ENCODE peak calls at places on chromosome 4, in four cellular contexts. C, I, O and Z are unnamed samples.

GRCh38 chr4:95255396-95256107 is 293.2 kb downstream of the UNC5C start:
- DNase-seq in C (no peak), I (peak), O (no peak), Z (no peak)

GRCh38 chr4:150126201-150126879 is 48.1 kb downstream of the DCLK2 start:
- DNase-seq in C (no peak), I (no peak), O (no peak), Z (no peak)

GRCh38 chr4:87118826-87119225 is 101.6 kb downstream of the KLHL8 start:
- DNase-seq in C (no peak), I (no peak), O (no peak), Z (no peak)

GRCh38 chr4:119184128-119184527 is 28.4 kb upstream of the USP53 start:
- DNase-seq in C (no peak), I (no peak), O (no peak), Z (no peak)

GRCh38 chr4:186204103-186204559 is 12.8 kb downstream of the CYP4V2 start:
- DNase-seq in C (no peak), I (peak), O (no peak), Z (no peak)

GRCh38 chr4:101670897-101671296 is 119.6 kb upstream of the BANK1 start:
- DNase-seq in C (no peak), I (no peak), O (no peak), Z (no peak)

GRCh38 chr4:71130827-71131603 is 137.6 kb downstream of the DCK start:
- DNase-seq in C (peak), I (no peak), O (no peak), Z (no peak)

GRCh38 chr4:118173956-118174355 is 139.7 kb downstream of the NDST3 start:
- DNase-seq in C (no peak), I (no peak), O (no peak), Z (no peak)

GRCh38 chr4:3655485-3656429 is 110.4 kb upstream of the ADRA2C start:
- DNase-seq in C (no peak), I (no peak), O (no peak), Z (no peak)

GRCh38 chr4:85398276-85398675 is 76.7 kb upstream of the ARHGAP24 start:
- DNase-seq in C (no peak), I (no peak), O (no peak), Z (no peak)

GRCh38 chr4:186104895-186105720 is 604 bp downstream of the FAM149A start:
- DNase-seq in C (no peak), I (no peak), O (no peak), Z (no peak)

GRCh38 chr4:91989914-91990313 is 313.9 kb upstream of the GRID2 start:
- DNase-seq in C (no peak), I (no peak), O (no peak), Z (no peak)

GRCh38 chr4:93031431-93032098 is 727.8 kb downstream of the GRID2 start:
- DNase-seq in C (no peak), I (no peak), O (no peak), Z (no peak)

GRCh38 chr4:147041376-147041775 is 95.7 kb upstream of the TTC29 start:
- DNase-seq in C (no peak), I (no peak), O (no peak), Z (no peak)

GRCh38 chr4:19983072-19983471 is 268.6 kb upstream of the SLIT2 start:
- DNase-seq in C (no peak), I (no peak), O (no peak), Z (no peak)

GRCh38 chr4:170089274-170089742 is 448 bp downstream of the AADAT start:
- DNase-seq in C (peak), I (no peak), O (peak), Z (no peak)

GRCh38 chr4:6918345-6918744 is 8.7 kb downstream of the TBC1D14 start:
- DNase-seq in C (no peak), I (no peak), O (no peak), Z (no peak)

GRCh38 chr4:112897548-112897947 is 151.9 kb upstream of the ANK2 start:
- DNase-seq in C (no peak), I (no peak), O (peak), Z (no peak)

GRCh38 chr4:150123982-150124670 is 45.9 kb downstream of the DCLK2 start:
- DNase-seq in C (no peak), I (no peak), O (no peak), Z (no peak)

GRCh38 chr4:122665148-122665547 is 44.3 kb upstream of the IL21 start:
- DNase-seq in C (no peak), I (no peak), O (no peak), Z (no peak)

GRCh38 chr4:115454228-115454627 is 340.8 kb upstream of the NDST4 start:
- DNase-seq in C (no peak), I (no peak), O (no peak), Z (no peak)

GRCh38 chr4:27702710-27703431 is 842.2 kb downstream of the STIM2 start:
- DNase-seq in C (no peak), I (no peak), O (peak), Z (no peak)

GRCh38 chr4:94757192-94758140 is at the start of gene BMPR1B:
- DNase-seq in C (no peak), I (no peak), O (no peak), Z (no peak)

GRCh38 chr4:149754526-149754925 is 61.1 kb downstream of the IQCM start:
- DNase-seq in C (no peak), I (no peak), O (no peak), Z (no peak)

GRCh38 chr4:159765402-159765801 is 662.5 kb downstream of the RAPGEF2 start:
- DNase-seq in C (no peak), I (no peak), O (no peak), Z (no peak)

GRCh38 chr4:169810325-169811323 is 52.9 kb upstream of the HPF1 start:
- DNase-seq in C (peak), I (peak), O (peak), Z (peak)

GRCh38 chr4:156999175-156999517 is 27.5 kb upstream of the PDGFC start:
- DNase-seq in C (peak), I (no peak), O (peak), Z (no peak)

GRCh38 chr4:77586953-77587383 is 18.7 kb upstream of the CXCL13 start:
- DNase-seq in C (no peak), I (no peak), O (no peak), Z (peak)

GRCh38 chr4:122762520-122762919 is 30.0 kb downstream of the BBS12 start:
- DNase-seq in C (no peak), I (no peak), O (peak), Z (no peak)

GRCh38 chr4:23957465-23957864 is 67.6 kb upstream of the PPARGC1A start:
- DNase-seq in C (no peak), I (no peak), O (no peak), Z (no peak)

GRCh38 chr4:120921456-120922389 is 803 bp downstream of the PRDM5 start:
- DNase-seq in C (peak), I (no peak), O (no peak), Z (no peak)

GRCh38 chr4:108465886-108466491 is 154.4 kb upstream of the RPL34 start:
- DNase-seq in C (no peak), I (no peak), O (no peak), Z (no peak)

GRCh38 chr4:121666091-121666679 is 30.6 kb downstream of the ANXA5 start:
- DNase-seq in C (no peak), I (no peak), O (no peak), Z (no peak)

GRCh38 chr4:158033416-158033863 is 139.4 kb downstream of the GASK1B start:
- DNase-seq in C (no peak), I (no peak), O (peak), Z (no peak)

GRCh38 chr4:20844311-20844710 is 144.1 kb downstream of the PACRGL start:
- DNase-seq in C (no peak), I (no peak), O (no peak), Z (no peak)

GRCh38 chr4:107862658-107863057 is 37.9 kb downstream of the SGMS2 start:
- DNase-seq in C (peak), I (no peak), O (peak), Z (no peak)

GRCh38 chr4:148542922-148543623 is 100.9 kb upstream of the NR3C2 start:
- DNase-seq in C (no peak), I (no peak), O (no peak), Z (no peak)

GRCh38 chr4:185394568-185395254 is 1.0 kb downstream of the LRP2BP start:
- DNase-seq in C (no peak), I (no peak), O (no peak), Z (no peak)

GRCh38 chr4:139176299-139177048 is 544 bp downstream of the ELF2 start:
- DNase-seq in C (peak), I (peak), O (peak), Z (no peak)

GRCh38 chr4:48189731-48190130 is 55.7 kb upstream of the TXK start:
- DNase-seq in C (no peak), I (no peak), O (no peak), Z (no peak)

GRCh38 chr4:48180234-48180633 is 46.2 kb upstream of the TXK start:
- DNase-seq in C (no peak), I (no peak), O (no peak), Z (no peak)

GRCh38 chr4:48187813-48188212 is 53.8 kb upstream of the TXK start:
- DNase-seq in C (no peak), I (peak), O (no peak), Z (no peak)

GRCh38 chr4:48190839-48191238 is 56.8 kb upstream of the TXK start:
- DNase-seq in C (no peak), I (no peak), O (no peak), Z (no peak)

DNA sequence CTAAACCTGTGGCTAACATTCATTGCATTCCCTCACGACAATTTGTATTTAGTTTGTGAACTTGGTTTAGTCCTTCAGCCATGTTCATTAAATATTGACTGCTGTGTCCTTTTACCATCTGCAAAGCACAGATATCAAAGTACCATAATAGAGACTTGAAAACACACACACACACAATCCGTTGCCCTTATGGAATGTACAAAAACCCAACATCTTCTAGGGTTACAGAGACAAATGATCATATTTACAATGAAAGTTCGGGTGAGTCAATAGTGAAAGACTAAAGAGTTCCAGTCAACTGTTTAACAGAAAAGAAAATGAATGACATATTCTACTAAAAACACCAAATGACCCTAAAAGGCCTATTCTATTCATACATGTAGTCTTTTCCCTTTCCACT is 50.8 kb upstream of the TXK start:
- DNase-seq in C (no peak), I (no peak), O (no peak), Z (no peak)
- TF ChIP-seq JUNB in C (no peak), I (no peak), O (no peak), Z (no peak)

GRCh38 chr4:33060873-33061542 is 2340.8 kb downstream of the PCDH7 start:
- DNase-seq in C (peak), I (no peak), O (peak), Z (no peak)

GRCh38 chr4:33062155-33062554 is 2342.0 kb downstream of the PCDH7 start:
- DNase-seq in C (no peak), I (no peak), O (no peak), Z (no peak)

GRCh38 chr4:33063238-33063637 is 2343.1 kb downstream of the PCDH7 start:
- DNase-seq in C (no peak), I (no peak), O (no peak), Z (no peak)

GRCh38 chr4:33065749-33066148 is 2345.6 kb downstream of the PCDH7 start:
- DNase-seq in C (no peak), I (no peak), O (no peak), Z (no peak)

GRCh38 chr4:33061727-33062126 is 2341.6 kb downstream of the PCDH7 start:
- DNase-seq in C (no peak), I (no peak), O (no peak), Z (no peak)
- TF ChIP-seq RFX5 in C (no peak), I (no peak), O (no peak), Z (no peak)

DNA sequence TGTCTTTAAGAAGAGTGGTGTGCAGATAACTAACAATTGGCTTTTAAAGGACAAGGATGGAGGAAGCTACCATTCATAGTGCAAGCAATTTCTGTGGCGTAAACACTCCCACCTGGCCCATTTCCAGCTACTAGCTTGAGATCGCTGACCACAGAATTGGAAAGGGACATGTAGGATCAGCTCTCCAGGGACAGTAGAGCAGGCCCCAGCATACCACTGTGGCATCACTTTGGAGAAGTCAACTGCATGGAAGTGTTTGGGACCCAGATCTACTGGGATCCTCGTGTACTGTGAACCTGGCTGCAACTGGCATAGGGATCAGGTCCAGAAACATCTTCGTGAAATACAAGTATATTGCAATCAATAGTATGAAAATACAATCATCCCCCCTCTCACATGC is 515.0 kb downstream of the INPP4B start:
- DNase-seq in C (no peak), I (no peak), O (no peak), Z (no peak)
- H3K4me3 ChIP-seq in C (no peak), I (no peak), O (no peak), Z (no peak)

GRCh38 chr4:99586747-99587146 is 12.1 kb downstream of the MTTP start:
- DNase-seq in C (no peak), I (no peak), O (no peak), Z (no peak)
- TF ChIP-seq JUNB in C (no peak), I (no peak), O (no peak), Z (no peak)

DNA sequence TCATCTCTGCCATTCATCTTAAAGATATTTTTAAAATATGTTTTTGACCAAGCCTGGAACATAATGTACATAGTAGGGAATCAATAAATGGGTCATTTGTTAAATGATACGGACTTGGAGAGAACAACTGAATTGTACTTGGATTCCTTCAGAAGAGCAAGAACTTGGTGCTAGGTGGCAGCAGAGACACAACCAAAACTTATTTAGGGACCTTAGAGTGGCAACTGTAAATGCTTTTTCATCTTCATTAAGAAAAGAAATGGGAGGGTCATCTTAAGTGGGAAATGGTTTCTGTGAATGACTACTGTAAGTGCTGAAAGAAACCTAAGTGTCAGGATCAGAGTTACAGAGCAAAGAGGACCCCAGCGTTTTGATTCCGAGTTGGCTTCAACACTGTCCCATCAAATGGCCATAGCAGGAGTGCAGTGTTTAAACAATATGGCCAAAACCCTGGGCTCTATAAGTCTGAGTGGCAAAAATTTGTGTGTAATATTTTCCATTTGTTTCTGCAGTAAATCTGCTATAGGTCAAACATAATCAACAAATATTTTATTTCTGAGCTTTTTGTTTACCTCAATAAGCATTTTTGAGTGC is 213.6 kb downstream of the PALLD start:
- DNase-seq in C (peak), I (no peak), O (peak), Z (no peak)
- TF ChIP-seq RFX5 in C (no peak), I (no peak), O (no peak), Z (no peak)

GRCh38 chr4:79551555-79551954 is 143.5 kb upstream of the GK2 start:
- DNase-seq in C (no peak), I (no peak), O (no peak), Z (no peak)
- H3K4me3 ChIP-seq in C (no peak), I (no peak), O (no peak), Z (no peak)